ENCODE peak calls at places on chromosomes 7 and 10, in five cellular contexts. Z is GM12864, O is neural progenitor cell, H is endodermal cell, Q is cardiac muscle cell. E is an unnamed sample.

GRCh38 chr7:132251327-132251659 is 325.0 kb downstream of the PLXNA4 start:
- DNase-seq in Z (no peak), O (peak), H (peak), Q (no peak), E (no peak)

GRCh38 chr7:87934699-87935372 is 785 bp downstream of the ADAM22 start:
- DNase-seq in Z (no peak), O (peak), H (peak), Q (peak), E (peak)

GRCh38 chr10:97059006-97059871 is 126.5 kb downstream of the SLIT1 start:
- DNase-seq in Z (no peak), O (peak), H (peak), Q (no peak), E (no peak)

GRCh38 chr7:50826371-50827172 is 43.9 kb upstream of the GRB10 start:
- DNase-seq in Z (no peak), O (no peak), H (no peak), Q (no peak), E (no peak)

GRCh38 chr7:107993879-107994278 is 9.1 kb downstream of the LAMB1 start:
- DNase-seq in Z (no peak), O (no peak), H (no peak), Q (no peak), E (no peak)

GRCh38 chr7:95776561-95777185 is 4.3 kb downstream of the DYNC1I1 start:
- DNase-seq in Z (no peak), O (no peak), H (no peak), Q (no peak), E (no peak)

GRCh38 chr7:143882020-143882610 is 19.9 kb downstream of the TCAF1 start:
- DNase-seq in Z (no peak), O (peak), H (peak), Q (peak), E (peak)

GRCh38 chr10:129531195-129531968 is 64.3 kb downstream of the MGMT start:
- DNase-seq in Z (no peak), O (peak), H (no peak), Q (peak), E (no peak)

GRCh38 chr10:132498562-132499366 is 38.8 kb upstream of the INPP5A start:
- DNase-seq in Z (no peak), O (no peak), H (no peak), Q (no peak), E (no peak)

GRCh38 chr7:82598958-82599357 is 155.4 kb upstream of the CACNA2D1 start:
- DNase-seq in Z (no peak), O (no peak), H (no peak), Q (no peak), E (no peak)

GRCh38 chr10:17685227-17685840 is 41.4 kb downstream of the STAM start:
- DNase-seq in Z (peak), O (no peak), H (no peak), Q (no peak), E (peak)

GRCh38 chr7:93461350-93461749 is 113.2 kb downstream of the CALCR start:
- DNase-seq in Z (no peak), O (peak), H (no peak), Q (no peak), E (no peak)

GRCh38 chr7:98707076-98707475 is 90.0 kb downstream of the NPTX2 start:
- DNase-seq in Z (no peak), O (no peak), H (no peak), Q (no peak), E (no peak)

GRCh38 chr7:73519867-73520672 is 2.0 kb downstream of the BAZ1B start:
- DNase-seq in Z (no peak), O (peak), H (no peak), Q (peak), E (no peak)

GRCh38 chr10:112721080-112721698 is 228.9 kb upstream of the TCF7L2 start:
- DNase-seq in Z (no peak), O (peak), H (no peak), Q (peak), E (peak)

GRCh38 chr7:2045559-2046405 is 187.0 kb downstream of the MAD1L1 start:
- DNase-seq in Z (no peak), O (no peak), H (no peak), Q (no peak), E (no peak)

GRCh38 chr7:116439005-116439404 is 60.5 kb upstream of the CAV2 start:
- DNase-seq in Z (no peak), O (no peak), H (no peak), Q (no peak), E (no peak)

GRCh38 chr10:43313901-43314300 is 47.0 kb upstream of the RASGEF1A start:
- DNase-seq in Z (no peak), O (no peak), H (no peak), Q (no peak), E (peak)

GRCh38 chr7:7335215-7335614 is 152.9 kb downstream of the C1GALT1 start:
- DNase-seq in Z (no peak), O (no peak), H (no peak), Q (no peak), E (no peak)

GRCh38 chr7:133124974-133125373 is 43.1 kb upstream of the CHCHD3 start:
- DNase-seq in Z (no peak), O (no peak), H (no peak), Q (no peak), E (no peak)

GRCh38 chr7:1309290-1309689 is 76.6 kb downstream of the UNCX start:
- DNase-seq in Z (no peak), O (no peak), H (no peak), Q (no peak), E (no peak)

GRCh38 chr7:27160546-27161213 is 4.2 kb upstream of the HOXA7 start:
- DNase-seq in Z (peak), O (peak), H (peak), Q (peak), E (peak)

GRCh38 chr7:106094780-106095179 is 17.3 kb downstream of the SYPL1 start:
- DNase-seq in Z (no peak), O (no peak), H (no peak), Q (no peak), E (no peak)

GRCh38 chr7:47451851-47452205 is 130.1 kb downstream of the TNS3 start:
- DNase-seq in Z (no peak), O (no peak), H (no peak), Q (no peak), E (no peak)

GRCh38 chr7:105496501-105496900 is 25.6 kb downstream of the PUS7 start:
- DNase-seq in Z (no peak), O (no peak), H (no peak), Q (no peak), E (no peak)

GRCh38 chr10:117320050-117320665 is 55.1 kb downstream of the PDZD8 start:
- DNase-seq in Z (peak), O (peak), H (no peak), Q (peak), E (peak)

GRCh38 chr7:25117226-25118047 is 7.6 kb downstream of the CYCS start:
- DNase-seq in Z (peak), O (no peak), H (no peak), Q (no peak), E (peak)

GRCh38 chr10:75043256-75044121 is 68.0 kb upstream of the SAMD8 start:
- DNase-seq in Z (no peak), O (peak), H (peak), Q (no peak), E (no peak)

GRCh38 chr7:13833872-13834271 is 155.6 kb downstream of the ETV1 start:
- DNase-seq in Z (no peak), O (peak), H (peak), Q (no peak), E (no peak)

GRCh38 chr10:33247221-33247907 is 87.1 kb downstream of the NRP1 start:
- DNase-seq in Z (no peak), O (no peak), H (no peak), Q (no peak), E (no peak)

GRCh38 chr10:77208857-77209256 is 428.8 kb downstream of the KCNMA1 start:
- DNase-seq in Z (no peak), O (no peak), H (no peak), Q (no peak), E (no peak)

GRCh38 chr7:158270106-158270775 is 317.4 kb downstream of the PTPRN2 start:
- DNase-seq in Z (no peak), O (no peak), H (no peak), Q (no peak), E (no peak)

GRCh38 chr7:981793-982510 is 1.0 kb upstream of the CYP2W1 start:
- DNase-seq in Z (no peak), O (no peak), H (no peak), Q (no peak), E (no peak)

GRCh38 chr10:103612462-103613365 is 119.2 kb downstream of the NEURL1 start:
- DNase-seq in Z (no peak), O (no peak), H (no peak), Q (no peak), E (no peak)

GRCh38 chr7:340979-341694 is 51.2 kb downstream of the FOXL3 start:
- DNase-seq in Z (no peak), O (no peak), H (no peak), Q (no peak), E (no peak)

GRCh38 chr7:122692769-122693309 is 6.1 kb downstream of the RNF133 start:
- DNase-seq in Z (no peak), O (no peak), H (peak), Q (no peak), E (no peak)

GRCh38 chr7:116165717-116166116 is 44.6 kb upstream of the TES start:
- DNase-seq in Z (peak), O (no peak), H (no peak), Q (no peak), E (no peak)

GRCh38 chr7:81816312-81816711 is 46.5 kb upstream of the HGF start:
- DNase-seq in Z (no peak), O (no peak), H (no peak), Q (no peak), E (no peak)

GRCh38 chr7:50962962-50963374 is 180.3 kb upstream of the GRB10 start:
- DNase-seq in Z (no peak), O (peak), H (peak), Q (no peak), E (no peak)

DNA sequence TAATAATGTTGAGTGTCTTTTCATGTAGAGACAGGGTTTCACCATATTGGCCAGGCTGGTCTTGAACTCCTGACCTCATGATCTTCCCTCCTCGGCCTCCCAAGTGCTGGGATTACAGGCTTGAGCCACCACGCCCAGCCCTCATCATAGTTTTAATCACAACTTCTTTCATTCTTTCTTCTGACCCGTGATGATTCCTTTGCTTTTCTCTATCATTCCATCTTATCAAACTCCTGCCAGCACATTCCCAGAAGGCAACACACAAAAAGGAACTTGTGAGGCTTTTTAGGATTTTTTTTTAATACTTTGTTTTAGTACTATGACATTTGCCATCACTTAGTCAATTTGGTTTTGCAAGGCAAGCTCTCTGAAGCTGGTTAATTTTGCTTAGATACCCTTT is 77.5 kb upstream of the MEOX2 start:
- DNase-seq in Z (no peak), O (no peak), H (no peak), Q (no peak), E (no peak)
- TF ChIP-seq CTCF in Z (no peak), O (no peak), H (no peak), Q (no peak), E (no peak)

DNA sequence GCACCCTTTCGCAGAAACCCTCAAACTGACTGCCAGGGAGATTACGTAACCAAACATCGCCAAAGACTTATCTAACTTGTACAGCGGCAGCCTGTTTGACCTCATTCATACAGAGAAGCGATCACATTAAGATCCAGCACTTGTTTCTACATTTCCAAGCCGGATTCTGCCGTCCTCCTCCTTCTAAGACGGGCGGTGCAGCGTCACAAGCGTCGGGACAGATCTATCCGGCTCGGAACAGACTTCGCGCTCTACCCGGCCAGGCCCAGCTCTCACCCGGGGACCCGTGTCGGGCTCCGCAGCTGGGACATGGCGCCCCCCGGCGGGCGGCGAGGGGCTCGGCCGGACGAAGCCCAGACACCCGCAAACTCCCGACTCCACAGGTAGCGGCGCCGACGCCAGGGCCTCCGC is 373 bp downstream of the H2AZ2 start:
- DNase-seq in Z (peak), O (peak), H (peak), Q (peak), E (peak)
- TF ChIP-seq CTCF in Z (peak), O (peak), H (peak), Q (peak), E (peak)

DNA sequence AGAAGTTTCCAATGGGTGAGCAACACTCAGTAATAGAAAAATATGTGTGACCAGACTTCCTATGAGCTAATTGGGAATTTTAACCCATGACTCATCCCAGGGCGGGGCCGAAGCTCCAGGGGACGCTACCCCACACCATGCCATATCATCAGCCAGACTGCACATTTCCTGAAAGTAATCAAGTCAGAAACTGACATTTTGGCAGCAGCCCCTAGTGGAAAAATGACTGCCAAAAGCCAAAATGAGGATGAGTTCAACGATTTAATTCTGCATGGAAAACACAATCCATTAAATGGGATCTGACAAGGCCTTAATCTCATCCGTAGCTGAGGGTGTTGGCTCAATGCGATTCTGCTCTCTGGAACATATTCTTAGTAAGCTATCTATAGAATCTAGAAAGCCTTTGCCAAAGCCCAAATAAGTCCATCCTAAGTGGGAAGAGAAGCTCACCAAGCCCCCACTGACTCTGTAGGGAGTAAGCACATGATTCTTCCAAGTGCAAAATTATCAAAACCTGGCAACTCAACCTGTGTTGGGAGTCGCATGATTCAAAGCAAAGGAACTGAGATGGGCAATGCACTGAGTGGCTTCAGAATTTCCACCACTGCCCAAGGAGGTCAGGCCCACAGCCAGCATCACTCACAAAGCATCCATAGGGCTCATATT is 93.1 kb upstream of the PDE1C start:
- DNase-seq in Z (no peak), O (no peak), H (peak), Q (no peak), E (no peak)
- TF ChIP-seq CTCF in Z (no peak), O (no peak), H (no peak), Q (no peak), E (no peak)

GRCh38 chr7:8724080-8724718 is 290.8 kb downstream of the NXPH1 start:
- DNase-seq in Z (peak), O (peak), H (peak), Q (peak), E (peak)
- TF ChIP-seq CTCF in Z (peak), O (peak), H (peak), Q (no peak), E (peak)

DNA sequence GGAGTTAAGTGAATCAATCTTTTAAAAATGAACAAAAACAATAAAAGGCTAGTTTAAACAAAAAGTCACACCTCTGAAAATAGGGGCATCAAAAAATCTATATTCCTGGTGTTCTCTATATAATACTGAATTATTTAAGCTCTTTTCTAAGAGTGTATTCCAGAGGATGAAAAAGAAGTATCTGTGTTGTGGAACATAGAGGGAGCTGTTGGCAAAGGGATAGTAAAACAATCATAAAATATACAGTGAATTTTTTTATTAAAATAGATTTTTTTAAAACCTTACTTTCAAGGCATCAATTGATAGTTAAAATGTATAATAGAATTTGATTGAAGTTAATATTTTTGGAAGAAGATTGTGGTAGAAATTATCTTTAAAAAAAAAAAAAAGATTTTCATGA is 1409.1 kb upstream of the CELF2 start:
- DNase-seq in Z (no peak), O (no peak), H (no peak), Q (peak), E (no peak)
- TF ChIP-seq CTCF in Z (no peak), O (peak), H (peak), Q (peak), E (peak)

DNA sequence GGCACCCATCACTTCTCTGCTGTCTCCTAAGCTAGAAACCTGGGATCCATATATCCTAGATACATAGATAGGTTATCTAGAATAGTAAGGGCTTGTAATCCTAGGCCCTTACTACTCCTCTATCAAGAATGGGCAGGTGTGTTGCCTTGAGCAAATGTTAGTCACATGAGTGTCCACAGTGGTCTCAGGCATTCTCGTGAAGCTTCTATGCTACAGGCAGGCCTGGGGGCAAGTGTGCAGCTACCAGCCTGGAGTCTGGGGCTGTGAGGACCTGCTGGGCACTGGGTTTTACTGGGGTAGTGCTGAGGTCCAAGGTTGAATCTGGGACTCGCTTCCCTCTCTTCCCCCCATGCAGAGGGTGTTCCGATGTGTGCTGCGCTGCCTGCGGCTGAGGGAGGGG is 91.4 kb downstream of the ABCC2 start:
- DNase-seq in Z (no peak), O (no peak), H (peak), Q (no peak), E (no peak)
- TF ChIP-seq CTCF in Z (no peak), O (no peak), H (no peak), Q (no peak), E (no peak)

GRCh38 chr7:30977896-30978564 is 14.3 kb downstream of the GHRHR start:
- DNase-seq in Z (no peak), O (peak), H (peak), Q (peak), E (no peak)
- TF ChIP-seq CTCF in Z (peak), O (peak), H (peak), Q (peak), E (peak)

DNA sequence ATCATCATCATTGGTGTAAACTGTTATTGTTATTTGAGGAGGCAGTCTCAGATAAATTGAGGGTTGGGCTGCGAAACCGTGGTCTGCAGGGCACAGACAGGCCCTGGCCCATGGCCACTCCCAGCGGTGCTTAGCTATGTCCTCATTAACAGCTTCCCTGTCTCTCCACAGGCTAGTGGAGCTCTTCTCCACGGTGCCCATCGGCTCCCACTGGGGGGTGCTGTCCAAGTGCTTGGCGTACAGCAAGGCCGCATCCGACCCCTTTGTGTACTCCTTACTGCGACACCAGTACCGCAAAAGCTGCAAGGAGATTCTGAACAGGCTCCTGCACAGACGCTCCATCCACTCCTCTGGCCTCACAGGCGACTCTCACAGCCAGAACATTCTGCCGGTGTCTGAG is 21.6 kb downstream of the GPR26 start:
- DNase-seq in Z (no peak), O (peak), H (peak), Q (peak), E (no peak)
- TF ChIP-seq CTCF in Z (no peak), O (peak), H (peak), Q (no peak), E (no peak)

GRCh38 chr7:33183504-33183903 is 54.1 kb downstream of the BBS9 start:
- DNase-seq in Z (no peak), O (peak), H (no peak), Q (peak), E (no peak)

GRCh38 chr7:33190688-33191304 is 61.4 kb downstream of the BBS9 start:
- DNase-seq in Z (no peak), O (no peak), H (no peak), Q (no peak), E (no peak)

GRCh38 chr7:33186187-33186586 is 56.8 kb downstream of the BBS9 start:
- DNase-seq in Z (no peak), O (peak), H (peak), Q (peak), E (no peak)

GRCh38 chr7:33191326-33191725 is 62.0 kb downstream of the BBS9 start:
- DNase-seq in Z (peak), O (no peak), H (no peak), Q (no peak), E (peak)

DNA sequence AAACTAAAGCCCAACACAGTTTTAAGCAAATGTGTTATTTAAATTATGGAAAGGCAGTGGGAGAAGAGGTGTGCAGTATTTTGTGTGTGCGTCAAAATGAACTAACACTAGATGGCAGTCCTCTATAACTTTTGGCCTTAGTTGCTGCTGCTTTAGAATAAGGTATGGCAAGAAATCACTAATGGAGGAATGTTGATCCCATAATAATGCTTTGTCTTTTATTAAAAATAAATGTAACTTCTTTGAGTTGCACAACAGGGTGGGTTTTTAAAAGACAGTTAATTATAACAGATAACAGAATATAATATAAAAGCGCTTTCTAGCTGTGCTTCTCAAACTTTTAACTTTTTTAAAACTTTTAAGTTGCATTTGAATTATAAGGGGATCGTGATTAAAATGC is 56.4 kb downstream of the BBS9 start:
- DNase-seq in Z (no peak), O (peak), H (no peak), Q (peak), E (peak)
- TF ChIP-seq CTCF in Z (peak), O (peak), H (peak), Q (peak), E (peak)

GRCh38 chr7:155007947-155008346 is 5.0 kb upstream of the PAXIP1 start:
- DNase-seq in Z (no peak), O (peak), H (peak), Q (peak), E (no peak)
- TF ChIP-seq CTCF in Z (peak), O (peak), H (peak), Q (peak), E (peak)

E was measured in GM13977.